ENCODE peak calls at places on chromosomes 13 and 19, in six cellular contexts. A is adrenal gland, R is nephron progenitor cell, M is progenitor cell of endocrine pancreas, U is choroid plexus epithelial cell, V is lung. P is an unnamed sample.

GRCh38 chr13:96525715-96526114 is 435.8 kb downstream of the HS6ST3 start:
- DNase-seq in R (no peak), U (no peak), A (no peak), V (no peak), M (no peak), P (no peak)

GRCh38 chr19:13832096-13832495 is 36.9 kb downstream of the ZSWIM4 start:
- DNase-seq in A (no peak), R (no peak), V (no peak), M (no peak), U (no peak), P (no peak)

GRCh38 chr13:50132937-50133276 is 117.7 kb downstream of the KCNRG start:
- DNase-seq in R (no peak), V (no peak), A (no peak), U (no peak), M (no peak), P (no peak)

GRCh38 chr19:3669134-3669436 is 31.2 kb downstream of the PIP5K1C start:
- DNase-seq in A (no peak), R (no peak), U (no peak), V (no peak), M (no peak), P (no peak)

GRCh38 chr19:50861025-50861424 is 6.3 kb downstream of the KLK3 start:
- DNase-seq in R (no peak), A (peak), U (no peak), M (no peak), V (no peak), P (no peak)

GRCh38 chr13:38767506-38768265 is 80.8 kb downstream of the FREM2 start:
- DNase-seq in A (no peak), R (no peak), M (no peak), V (no peak), U (peak), P (no peak)

GRCh38 chr19:31838163-31838798 is 489.0 kb upstream of the TSHZ3 start:
- DNase-seq in M (no peak), A (peak), U (no peak), R (no peak), V (no peak), P (no peak)

GRCh38 chr19:12126707-12127106 is 13.4 kb downstream of the ZNF20 start:
- DNase-seq in U (peak), R (no peak), V (no peak), A (no peak), M (no peak), P (peak)

GRCh38 chr19:19146000-19146608 is 7.8 kb upstream of the TMEM161A start:
- DNase-seq in M (peak), A (peak), V (peak), U (peak), R (peak), P (peak)

GRCh38 chr13:94369862-94370491 is 109.5 kb downstream of the DCT start:
- DNase-seq in M (no peak), V (no peak), U (no peak), R (no peak), A (no peak), P (no peak)

GRCh38 chr13:97328222-97328790 is 105.7 kb upstream of the RAP2A start:
- DNase-seq in A (peak), M (no peak), U (peak), R (peak), V (no peak), P (peak)

GRCh38 chr19:38837656-38838121 is 6.1 kb upstream of the ECH1 start:
- DNase-seq in V (no peak), A (no peak), U (no peak), M (no peak), R (no peak), P (no peak)

GRCh38 chr13:50421457-50422130 is 406.4 kb downstream of the KCNRG start:
- DNase-seq in M (no peak), R (no peak), V (no peak), U (no peak), A (no peak), P (no peak)

GRCh38 chr19:11843741-11844140 is 4.8 kb upstream of the ZNF439 start:
- DNase-seq in U (no peak), R (no peak), M (no peak), A (no peak), V (no peak), P (no peak)

GRCh38 chr13:74206061-74206561 is 71.9 kb upstream of the KLF12 start:
- DNase-seq in U (peak), V (no peak), A (no peak), M (no peak), R (no peak), P (no peak)

GRCh38 chr13:111202745-111203144 is 87.6 kb downstream of the ARHGEF7 start:
- DNase-seq in U (peak), A (no peak), V (no peak), M (no peak), R (no peak), P (no peak)

GRCh38 chr19:49812452-49812996 is 568 bp downstream of the FUZ start:
- DNase-seq in R (no peak), A (no peak), U (no peak), M (no peak), V (no peak), P (no peak)

GRCh38 chr19:33133438-33134031 is 1.6 kb downstream of the WDR88 start:
- DNase-seq in M (no peak), A (peak), U (peak), R (peak), V (no peak), P (no peak)

GRCh38 chr13:99386495-99386894 is 79.3 kb upstream of the GPR183 start:
- DNase-seq in R (no peak), M (no peak), A (no peak), U (no peak), V (no peak), P (no peak)

GRCh38 chr13:86882107-86882506 is 789.1 kb upstream of the SLITRK5 start:
- DNase-seq in U (no peak), M (no peak), A (no peak), R (no peak), V (no peak), P (no peak)

GRCh38 chr13:21625366-21625765 is 21.4 kb upstream of the MICU2 start:
- DNase-seq in U (peak), M (no peak), R (no peak), A (peak), V (no peak), P (no peak)

GRCh38 chr13:113845723-113846638 is 17.9 kb downstream of the GAS6 start:
- DNase-seq in R (no peak), U (no peak), A (no peak), M (no peak), V (no peak), P (no peak)

GRCh38 chr19:13146763-13147563 is 3.2 kb downstream of the STX10 start:
- DNase-seq in A (peak), V (peak), M (no peak), U (peak), R (no peak), P (no peak)

GRCh38 chr13:31970237-31970930 is 61.2 kb upstream of the FRY start:
- DNase-seq in R (no peak), U (peak), V (no peak), M (no peak), A (no peak), P (no peak)

DNA sequence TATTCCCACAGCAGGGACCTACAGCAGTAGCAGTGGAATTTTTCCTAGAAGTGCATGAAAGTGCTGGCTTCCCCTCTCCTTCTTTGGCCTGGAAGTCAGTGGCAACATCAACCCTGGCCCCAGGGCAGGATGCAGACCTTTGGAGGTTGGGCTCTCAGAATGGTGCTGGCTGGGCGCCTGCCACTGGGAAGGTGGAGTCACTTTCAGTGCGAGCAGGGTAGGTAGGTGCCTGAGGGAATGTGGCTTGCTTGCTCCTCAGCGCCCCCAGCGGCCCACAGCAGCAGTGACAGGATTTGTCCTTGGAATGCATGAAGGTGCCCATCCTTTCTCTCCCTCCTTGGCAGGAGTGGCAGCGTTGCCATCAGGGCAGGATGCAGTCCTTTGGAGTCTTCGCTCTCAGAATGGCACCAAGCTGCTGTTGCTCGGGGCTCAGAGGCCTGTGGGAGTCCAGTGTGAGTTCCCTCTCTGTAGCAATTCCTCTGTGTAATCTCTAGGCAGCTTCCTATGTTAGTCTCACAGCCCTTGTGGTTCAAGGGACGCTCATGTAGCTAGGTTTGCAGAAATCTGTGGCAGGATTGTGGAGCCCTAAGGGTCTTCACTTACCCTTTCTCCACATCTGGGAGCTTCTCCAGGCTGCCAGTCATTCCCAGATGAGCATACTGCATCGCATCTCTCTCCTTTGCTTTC is 354.4 kb upstream of the DACH1 start:
- DNase-seq in M (no peak), A (peak), U (peak), V (no peak), R (peak), P (peak)
- TF ChIP-seq CTCF in M (peak), A (peak), U (peak), V (no peak), R (peak), P (peak)

DNA sequence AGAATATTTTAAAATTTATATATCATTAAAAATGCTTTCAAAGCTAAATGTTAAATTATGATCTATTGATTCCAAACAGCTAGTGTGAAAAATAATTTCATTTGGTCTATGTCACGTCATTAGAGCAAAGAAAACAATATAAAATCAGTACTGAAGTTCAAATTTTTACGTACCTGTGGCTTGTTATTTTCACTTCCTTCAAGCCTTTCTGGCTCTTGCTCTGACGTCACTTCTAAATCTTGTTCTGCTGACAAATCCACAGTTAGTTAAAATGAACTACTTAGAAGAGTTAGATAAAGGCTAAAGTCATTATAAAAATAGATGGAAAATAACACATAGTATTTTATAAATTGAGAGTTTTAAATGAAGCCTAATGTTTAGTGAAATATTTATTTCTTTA is 147.7 kb upstream of the TUBA3C start:
- DNase-seq in M (no peak), A (no peak), R (no peak), U (no peak), V (no peak), P (no peak)
- TF ChIP-seq CTCF in M (no peak), A (no peak), R (no peak), U (no peak), V (no peak), P (no peak)

GRCh38 chr19:17706750-17707181 is 12.5 kb upstream of the MAP1S start:
- DNase-seq in R (peak), U (peak), M (no peak), A (no peak), V (no peak), P (peak)

DNA sequence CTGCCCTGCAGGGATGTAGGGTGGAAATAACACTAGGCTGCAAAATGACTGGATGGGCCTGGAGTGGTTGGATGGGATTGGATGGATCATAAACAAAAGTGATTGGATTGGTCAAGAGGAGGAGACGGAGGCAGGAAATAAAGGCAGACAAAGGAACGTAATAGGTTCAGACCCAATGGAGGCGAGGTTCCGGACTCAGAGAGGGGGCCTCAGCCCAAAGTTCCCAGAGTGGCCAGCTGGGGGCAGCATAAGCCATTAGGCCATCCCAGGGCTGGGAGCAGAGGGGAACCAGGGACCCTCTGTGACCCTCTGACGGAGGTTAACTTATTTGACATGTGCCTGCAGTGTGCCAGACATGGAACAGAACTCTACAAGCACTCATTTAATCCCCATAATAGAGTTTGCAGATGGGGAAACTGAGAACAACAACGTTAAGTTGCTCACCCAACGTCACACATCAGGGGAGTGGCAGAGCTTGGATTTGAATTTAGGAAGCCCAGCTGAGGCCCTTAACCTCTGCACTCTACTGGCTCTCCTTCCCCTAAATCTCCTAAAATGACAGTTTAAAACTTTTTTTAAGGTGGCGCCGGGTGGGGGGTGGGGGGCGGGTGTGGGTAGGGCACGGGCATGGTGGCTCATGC is 15.3 kb upstream of the MAP1S start:
- DNase-seq in V (no peak), M (no peak), U (peak), R (peak), A (peak), P (peak)
- TF ChIP-seq CTCF in V (peak), M (peak), U (peak), R (peak), A (peak), P (peak)

GRCh38 chr13:80923907-80924306 is 583.0 kb upstream of the SPRY2 start:
- DNase-seq in U (peak), V (no peak), M (no peak), A (no peak), R (no peak), P (no peak)
- TF ChIP-seq CTCF in U (peak), V (no peak), M (no peak), A (no peak), R (no peak), P (no peak)

DNA sequence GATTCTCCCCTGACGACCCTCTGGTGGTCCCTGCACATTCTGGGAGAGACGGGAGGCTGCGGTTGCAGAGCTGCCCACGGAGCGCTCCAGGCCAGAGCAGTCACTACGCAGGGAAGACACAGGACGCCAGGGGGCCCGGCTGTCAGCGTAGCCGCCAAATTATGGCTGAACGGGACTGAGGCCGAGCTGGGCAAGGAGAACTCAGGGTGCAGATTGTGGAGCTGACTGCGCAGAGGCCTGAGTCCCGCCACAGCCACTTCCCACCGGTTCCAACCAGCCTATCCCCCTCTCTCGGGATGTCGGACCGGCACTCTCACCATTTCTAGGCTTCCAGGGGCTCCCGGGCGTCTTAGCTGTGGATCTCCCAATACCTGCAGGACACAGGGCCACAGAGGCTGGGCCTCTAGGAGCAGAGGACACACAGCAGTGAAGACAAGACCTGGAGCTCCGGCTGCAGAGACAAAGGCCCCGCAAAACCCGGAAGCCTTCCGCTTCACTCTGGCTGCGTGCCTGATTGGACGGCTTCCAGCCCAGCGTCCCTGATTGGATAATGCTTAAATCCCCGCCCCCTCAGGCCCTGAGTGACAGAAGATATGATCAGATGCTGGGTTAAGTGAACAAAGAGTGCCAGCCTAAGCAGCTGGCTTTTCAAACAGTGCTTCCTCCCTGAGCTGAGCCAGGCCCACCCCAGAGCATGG is at the start of gene ZNF737:
- DNase-seq in A (peak), V (peak), M (peak), R (peak), U (peak), P (peak)
- TF ChIP-seq CTCF in A (no peak), V (no peak), M (peak), R (no peak), U (peak), P (no peak)

P was measured in glutamatergic neuron.